ENCODE peak calls at places on chromosomes 6 and 20, in five cellular contexts. H is CD4-positive, alpha-beta T cell; V is AG04449; L is endothelial cell; Z is MCF 10A. B is an unnamed sample.

GRCh38 chr20:42483694-42484303 is 705.9 kb downstream of the PTPRT start:
- DNase-seq in V (no peak), H (no peak), L (no peak), Z (no peak), B (no peak)

GRCh38 chr6:85459224-85459901 is 9.5 kb downstream of the NT5E start:
- DNase-seq in L (no peak), H (no peak), Z (peak), V (peak), B (peak)

GRCh38 chr6:96907498-96907897 is 9.8 kb upstream of the NDUFAF4 start:
- DNase-seq in L (no peak), Z (no peak), V (no peak), H (no peak), B (no peak)

GRCh38 chr6:139939189-139939979 is 564.9 kb upstream of the CITED2 start:
- DNase-seq in H (no peak), Z (no peak), V (no peak), L (no peak), B (no peak)

GRCh38 chr6:132153221-132153896 is 202.2 kb upstream of the CCN2 start:
- DNase-seq in V (peak), Z (no peak), L (no peak), H (no peak), B (peak)

GRCh38 chr6:3366596-3367413 is 90.0 kb downstream of the SLC22A23 start:
- DNase-seq in V (no peak), L (no peak), H (no peak), Z (no peak), B (no peak)

GRCh38 chr6:17945111-17945510 is 42.3 kb downstream of the KIF13A start:
- DNase-seq in Z (no peak), L (no peak), H (no peak), V (no peak), B (no peak)

GRCh38 chr6:34182751-34183531 is 37.1 kb upstream of the GRM4 start:
- DNase-seq in L (no peak), V (no peak), Z (no peak), H (peak), B (no peak)

GRCh38 chr6:52513464-52513863 is 63.4 kb downstream of the TRAM2 start:
- DNase-seq in V (no peak), L (no peak), Z (no peak), H (no peak), B (no peak)

GRCh38 chr6:1335367-1336037 is 23.6 kb downstream of the FOXQ1 start:
- DNase-seq in L (peak), H (no peak), Z (peak), V (peak), B (no peak)

GRCh38 chr20:34564810-34565209 is 6.3 kb downstream of the MAP1LC3A start:
- DNase-seq in L (no peak), H (no peak), V (no peak), Z (no peak), B (no peak)

GRCh38 chr20:13105864-13106457 is 97.2 kb downstream of the SPTLC3 start:
- DNase-seq in V (peak), L (no peak), H (no peak), Z (peak), B (peak)

GRCh38 chr6:2875840-2876207 is 27.3 kb downstream of the SERPINB9 start:
- DNase-seq in Z (no peak), V (no peak), L (no peak), H (peak), B (no peak)

GRCh38 chr20:20573797-20574196 is 138.6 kb downstream of the RALGAPA2 start:
- DNase-seq in V (no peak), H (no peak), Z (no peak), L (no peak), B (no peak)

GRCh38 chr20:48350291-48350988 is 477.4 kb downstream of the PREX1 start:
- DNase-seq in Z (peak), V (no peak), L (peak), H (no peak), B (no peak)

GRCh38 chr6:102582569-102582968 is 1189.1 kb downstream of the GRIK2 start:
- DNase-seq in V (no peak), H (no peak), Z (no peak), L (no peak), B (no peak)

GRCh38 chr6:166955121-166955864 is 1.1 kb downstream of the RNASET2 start:
- DNase-seq in H (no peak), L (peak), V (no peak), Z (no peak), B (no peak)

GRCh38 chr6:105545206-105545920 is 142.5 kb upstream of the PREP start:
- DNase-seq in H (no peak), Z (peak), V (no peak), L (no peak), B (no peak)

GRCh38 chr6:27810768-27811298 is 101.4 kb downstream of the OR2B2 start:
- DNase-seq in Z (no peak), V (no peak), L (no peak), H (no peak), B (no peak)

GRCh38 chr20:10643560-10643873 is 30.3 kb downstream of the JAG1 start:
- DNase-seq in L (no peak), Z (no peak), H (no peak), V (no peak), B (no peak)

GRCh38 chr6:12420626-12421025 is 130.5 kb downstream of the EDN1 start:
- DNase-seq in L (no peak), Z (peak), H (no peak), V (peak), B (no peak)

GRCh38 chr6:14501240-14501639 is 383.7 kb downstream of the CD83 start:
- DNase-seq in V (no peak), L (no peak), H (no peak), Z (no peak), B (no peak)

GRCh38 chr6:83199865-83200230 is 6.7 kb downstream of the RWDD2A start:
- DNase-seq in V (no peak), Z (peak), H (no peak), L (no peak), B (peak)

GRCh38 chr6:27605401-27606342 is 132.8 kb upstream of the ZNF184 start:
- DNase-seq in H (no peak), V (no peak), Z (peak), L (peak), B (peak)

GRCh38 chr6:10413850-10414765 is 766 bp downstream of the TFAP2A start:
- DNase-seq in L (no peak), H (no peak), V (no peak), Z (peak), B (no peak)

GRCh38 chr6:19803331-19804330 is 33.5 kb upstream of the ID4 start:
- DNase-seq in Z (no peak), V (no peak), L (no peak), H (no peak), B (no peak)

GRCh38 chr6:69231983-69232382 is 564.8 kb downstream of the LMBRD1 start:
- DNase-seq in V (no peak), Z (no peak), L (no peak), H (no peak), B (no peak)

GRCh38 chr6:84645000-84645399 is 119.4 kb downstream of the TBX18 start:
- DNase-seq in V (no peak), H (no peak), L (no peak), Z (peak), B (no peak)

GRCh38 chr20:24808616-24809015 is 140.5 kb upstream of the CST7 start:
- DNase-seq in L (no peak), V (no peak), Z (no peak), H (no peak), B (no peak)

GRCh38 chr6:43817192-43817591 is 47.2 kb downstream of the VEGFA start:
- DNase-seq in V (no peak), L (peak), H (no peak), Z (peak), B (no peak)

GRCh38 chr6:157757430-157758403 is 65.3 kb upstream of the SNX9 start:
- DNase-seq in L (no peak), Z (no peak), V (no peak), H (no peak), B (no peak)

GRCh38 chr6:2712102-2712501 is 38.6 kb downstream of the MYLK4 start:
- DNase-seq in L (no peak), Z (no peak), V (no peak), H (no peak), B (no peak)

GRCh38 chr20:3041818-3042504 is 1.5 kb upstream of the GNRH2 start:
- DNase-seq in V (no peak), L (no peak), Z (no peak), H (no peak), B (no peak)

GRCh38 chr6:133991096-133991593 is 38.1 kb downstream of the TBPL1 start:
- DNase-seq in V (peak), Z (peak), L (no peak), H (no peak), B (peak)

GRCh38 chr20:37162674-37163073 is 16.5 kb upstream of the RPN2 start:
- DNase-seq in H (no peak), V (no peak), Z (no peak), L (no peak), B (no peak)

GRCh38 chr20:37161830-37162549 is 17.1 kb upstream of the RPN2 start:
- DNase-seq in H (no peak), L (no peak), Z (no peak), V (no peak), B (no peak)

GRCh38 chr20:37166867-37167266 is 12.3 kb upstream of the RPN2 start:
- DNase-seq in H (no peak), V (no peak), Z (no peak), L (no peak), B (no peak)

GRCh38 chr20:37163832-37164554 is 15.1 kb upstream of the RPN2 start:
- DNase-seq in V (no peak), H (no peak), L (no peak), Z (no peak), B (no peak)

DNA sequence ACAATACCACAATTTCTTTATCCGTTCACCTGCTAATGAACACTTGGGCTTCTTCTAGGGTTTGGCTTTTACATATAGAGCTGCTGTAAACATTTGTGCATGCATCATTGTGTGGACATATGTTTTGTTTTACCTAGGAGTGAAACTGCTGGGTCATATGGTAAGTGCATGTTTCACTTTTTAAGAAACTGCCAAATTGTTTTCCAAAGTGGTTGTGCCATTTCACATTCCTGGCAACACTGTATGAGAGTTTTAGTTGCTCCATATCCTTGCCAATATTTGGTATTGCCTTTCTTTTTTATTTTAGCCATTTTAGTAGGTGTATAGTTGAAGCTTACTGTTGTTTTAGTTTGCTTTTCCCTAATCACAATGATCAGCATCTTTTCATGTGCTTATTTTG is 14.1 kb upstream of the RPN2 start:
- DNase-seq in Z (no peak), L (no peak), H (no peak), V (no peak), B (no peak)
- TF ChIP-seq CTCF in Z (no peak), L (no peak), H (no peak), V (no peak), B (no peak)

GRCh38 chr6:35287671-35288396 is 9.8 kb upstream of the DEF6 start:
- DNase-seq in V (no peak), H (no peak), L (no peak), Z (no peak), B (no peak)

GRCh38 chr6:35293681-35294080 is 3.9 kb upstream of the DEF6 start:
- DNase-seq in H (no peak), V (no peak), Z (no peak), L (no peak), B (no peak)

GRCh38 chr6:35291491-35291890 is 6.1 kb upstream of the DEF6 start:
- DNase-seq in H (no peak), V (no peak), L (no peak), Z (no peak), B (no peak)

GRCh38 chr6:35292494-35292893 is 5.1 kb upstream of the DEF6 start:
- DNase-seq in L (no peak), H (no peak), V (no peak), Z (no peak), B (no peak)

GRCh38 chr6:35288834-35289233 is 8.8 kb upstream of the DEF6 start:
- DNase-seq in H (no peak), V (no peak), Z (no peak), L (no peak), B (no peak)
- TF ChIP-seq CTCF in H (no peak), V (no peak), Z (no peak), L (no peak), B (no peak)

GRCh38 chr20:35742741-35743523 is 872 bp upstream of the RBM39 start:
- DNase-seq in V (no peak), H (no peak), L (no peak), Z (peak), B (no peak)
- TF ChIP-seq CTCF in V (no peak), H (no peak), L (no peak), Z (peak), B (no peak)

DNA sequence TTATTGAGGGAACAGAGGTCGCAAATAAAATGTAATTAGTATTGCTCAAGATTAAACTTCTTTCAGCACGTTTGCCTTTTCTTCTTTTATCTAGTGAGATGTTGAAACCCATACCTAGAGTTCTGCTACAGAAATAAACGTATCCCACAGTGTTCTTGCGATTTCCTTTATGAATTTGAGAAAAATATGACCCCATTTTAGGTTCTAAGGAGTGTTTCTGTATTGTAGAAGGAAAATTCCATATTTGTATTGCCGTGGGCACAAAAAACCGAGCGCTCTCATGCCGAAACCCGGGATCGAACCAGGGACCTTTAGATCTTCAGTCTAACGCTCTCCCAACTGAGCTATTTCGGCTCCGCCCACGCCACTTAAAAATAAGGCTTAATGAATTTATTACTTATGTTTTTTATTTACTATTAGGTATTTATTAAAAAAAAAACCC is 23.7 kb downstream of the ZNF311 start:
- DNase-seq in V (no peak), L (peak), Z (peak), H (peak), B (no peak)
- TF ChIP-seq CTCF in V (no peak), L (no peak), Z (no peak), H (peak), B (no peak)

GRCh38 chr6:152952045-152952444 is 30.8 kb downstream of the FBXO5 start:
- DNase-seq in L (no peak), V (no peak), Z (peak), H (no peak), B (peak)
- TF ChIP-seq CTCF in L (no peak), V (no peak), Z (no peak), H (no peak), B (no peak)

GRCh38 chr20:58246346-58246745 is 17.9 kb upstream of the ANKRD60 start:
- DNase-seq in L (peak), V (no peak), Z (peak), H (no peak), B (no peak)
- TF ChIP-seq CTCF in L (peak), V (peak), Z (peak), H (no peak), B (peak)

B was measured in HFF-Myc.